ENCODE peak calls at places on chromosomes 11 and 22, in four cellular contexts. L is fibroblast of mammary gland; K is stimulated activated CD4-positive, alpha-beta T cell treated with anti-CD3 and anti-CD28 coated beads, Interleukin-12 subunit alpha, Interleukin-12 subunit beta, amount 100 ng/mL, for 4 hours; F is effector CD4-positive, alpha-beta T cell. H is an unnamed sample.

GRCh38 chr11:9072790-9073189 is 18.6 kb downstream of the SCUBE2 start:
- DNase-seq in K (no peak), F (no peak), L (no peak), H (no peak)

GRCh38 chr11:85685131-85685819 is 720 bp downstream of the CCDC89 start:
- DNase-seq in F (no peak), L (peak), K (no peak), H (no peak)

GRCh38 chr11:13354335-13354734 is 76.7 kb downstream of the BMAL1 start:
- DNase-seq in F (no peak), K (no peak), L (peak), H (no peak)

GRCh38 chr11:115193931-115194797 is 310.1 kb downstream of the CADM1 start:
- DNase-seq in L (no peak), K (no peak), F (no peak), H (peak)

GRCh38 chr11:2576536-2576935 is 123.3 kb downstream of the KCNQ1OT1 start:
- DNase-seq in L (no peak), K (no peak), F (peak), H (no peak)

GRCh38 chr22:39384750-39385480 is 14.7 kb upstream of the TAB1 start:
- DNase-seq in K (no peak), F (no peak), L (no peak), H (peak)

GRCh38 chr11:6214530-6214929 is 9.2 kb downstream of the C11orf42 start:
- DNase-seq in K (no peak), L (no peak), F (no peak), H (no peak)

GRCh38 chr22:45212306-45212709 is 28.4 kb downstream of the KIAA0930 start:
- DNase-seq in L (peak), K (no peak), F (no peak), H (peak)

GRCh38 chr22:20952544-20953341 is 14.3 kb upstream of the AIFM3 start:
- DNase-seq in K (no peak), F (no peak), L (no peak), H (no peak)

GRCh38 chr11:116678887-116679286 is 93.9 kb downstream of the BUD13 start:
- DNase-seq in L (no peak), K (no peak), F (no peak), H (no peak)

GRCh38 chr11:133157180-133157579 is 375.1 kb downstream of the OPCML start:
- DNase-seq in F (no peak), L (no peak), K (no peak), H (no peak)

GRCh38 chr11:114156766-114157165 is 97.3 kb downstream of the ZBTB16 start:
- DNase-seq in F (no peak), K (no peak), L (no peak), H (no peak)

GRCh38 chr11:46345131-46345597 is 2.1 kb upstream of the DGKZ start:
- DNase-seq in L (no peak), K (no peak), F (no peak), H (no peak)